ENCODE peak calls at places on chromosomes 13 and 19, in seven cellular contexts. C is colonic mucosa, L is breast epithelium, Q is psoas muscle, Y is HL-60, P is kidney epithelial cell, S is IMR-90. E is an unnamed sample.

GRCh38 chr13:74761794-74762193 is 627.6 kb upstream of the KLF12 start:
- DNase-seq in L (no peak), S (no peak), Y (no peak), Q (no peak), P (no peak), C (no peak), E (peak)

GRCh38 chr19:47020132-47020805 is 632 bp downstream of the NPAS1 start:
- DNase-seq in S (no peak), Y (no peak), L (no peak), P (no peak), C (no peak), Q (no peak), E (no peak)

GRCh38 chr13:26343816-26344215 is 89.9 kb downstream of the CDK8 start:
- DNase-seq in C (no peak), S (no peak), Q (no peak), Y (no peak), L (no peak), P (no peak), E (no peak)

GRCh38 chr13:46367622-46368327 is 19.3 kb downstream of the RUBCNL start:
- DNase-seq in Q (no peak), Y (no peak), L (no peak), S (peak), C (no peak), P (peak), E (no peak)

GRCh38 chr13:64697226-64697625 is 2532.9 kb downstream of the PCDH9 start:
- DNase-seq in C (no peak), L (no peak), P (no peak), Y (no peak), Q (no peak), S (no peak), E (no peak)

GRCh38 chr19:9735986-9736385 is 32.6 kb downstream of the ZNF846 start:
- DNase-seq in C (no peak), P (no peak), L (no peak), Y (no peak), S (no peak), Q (no peak), E (no peak)

GRCh38 chr13:109095126-109095525 is 465.7 kb downstream of the MYO16 start:
- DNase-seq in C (no peak), Q (no peak), Y (no peak), P (no peak), L (no peak), S (no peak), E (no peak)

GRCh38 chr19:3506384-3507340 is 551 bp downstream of the FZR1 start:
- DNase-seq in Q (peak), S (no peak), Y (no peak), P (no peak), C (peak), L (no peak), E (no peak)

GRCh38 chr19:44753932-44754742 is 5.6 kb downstream of the BCL3 start:
- DNase-seq in C (peak), P (no peak), Y (peak), Q (peak), S (peak), L (peak), E (no peak)

GRCh38 chr13:52158629-52159158 is 703 bp downstream of the NEK3 start:
- DNase-seq in Q (peak), S (peak), L (no peak), Y (peak), P (no peak), C (peak), E (no peak)

GRCh38 chr19:55441692-55442321 is 1.3 kb downstream of the SHISA7 start:
- DNase-seq in Y (no peak), P (no peak), L (no peak), C (no peak), S (no peak), Q (no peak), E (no peak)
- H3K4me3 ChIP-seq in Y (no peak), P (no peak), L (no peak), C (no peak), S (no peak), Q (no peak), E (no peak)

DNA sequence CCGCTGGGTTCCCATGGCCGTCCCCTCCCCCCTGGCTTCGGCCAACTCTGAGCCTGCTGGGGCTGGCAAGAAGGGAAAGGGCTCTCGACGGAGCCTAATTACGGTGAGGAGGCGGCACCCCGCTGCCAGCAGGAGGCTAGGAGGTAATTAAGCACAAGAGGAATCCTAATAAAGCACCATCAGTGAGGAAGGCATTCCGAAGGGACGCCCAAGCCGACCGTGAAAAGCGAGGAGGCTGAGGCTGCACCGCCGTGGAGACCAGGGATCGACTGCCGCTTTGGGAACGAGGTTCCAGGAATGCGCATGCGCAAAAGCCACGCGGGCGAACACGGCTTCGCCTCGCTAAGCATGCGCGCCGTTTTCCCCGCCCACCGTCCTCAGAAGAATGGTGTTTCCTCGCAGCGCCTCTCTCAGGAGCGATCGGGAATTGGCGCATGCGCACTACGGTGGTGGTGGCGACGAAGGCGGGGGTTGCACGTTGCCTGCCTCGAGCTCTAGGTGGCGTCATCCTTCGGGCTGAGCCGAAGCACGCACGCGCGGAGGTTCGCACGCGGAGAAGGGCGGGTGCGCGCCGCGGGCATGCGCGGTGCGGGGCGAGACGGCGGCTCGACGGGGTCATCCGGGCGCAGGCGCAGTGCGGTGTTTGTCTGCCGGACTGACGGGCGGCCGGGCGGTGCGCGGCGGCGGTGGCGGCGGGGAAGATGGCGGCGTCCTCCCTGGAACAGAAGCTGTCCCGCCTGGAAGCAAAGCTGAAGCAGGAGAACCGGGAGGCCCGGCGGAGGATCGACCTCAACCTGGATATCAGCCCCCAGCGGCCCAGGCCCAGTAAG is at the start of gene MAP2K7:
- DNase-seq in P (peak), C (peak), Q (peak), S (peak), L (peak), Y (peak), E (peak)
- TF ChIP-seq CTCF in P (peak), C (peak), Q (peak), S (peak), L (peak), Y (peak), E (peak)

GRCh38 chr19:56670401-56670960 is 1.1 kb downstream of the ZNF835 start:
- DNase-seq in Y (no peak), L (no peak), S (no peak), Q (no peak), C (no peak), P (no peak), E (no peak)

GRCh38 chr19:56671613-56671994 is at the start of gene ZNF835:
- DNase-seq in Q (peak), P (peak), C (peak), S (no peak), L (peak), Y (peak), E (no peak)

GRCh38 chr19:56667311-56667870 is 4.2 kb downstream of the ZNF835 start:
- DNase-seq in L (no peak), C (no peak), Y (no peak), P (no peak), S (no peak), Q (no peak), E (no peak)

GRCh38 chr19:56668676-56669075 is 2.9 kb downstream of the ZNF835 start:
- DNase-seq in Q (no peak), Y (no peak), C (no peak), S (no peak), P (no peak), L (no peak), E (no peak)

DNA sequence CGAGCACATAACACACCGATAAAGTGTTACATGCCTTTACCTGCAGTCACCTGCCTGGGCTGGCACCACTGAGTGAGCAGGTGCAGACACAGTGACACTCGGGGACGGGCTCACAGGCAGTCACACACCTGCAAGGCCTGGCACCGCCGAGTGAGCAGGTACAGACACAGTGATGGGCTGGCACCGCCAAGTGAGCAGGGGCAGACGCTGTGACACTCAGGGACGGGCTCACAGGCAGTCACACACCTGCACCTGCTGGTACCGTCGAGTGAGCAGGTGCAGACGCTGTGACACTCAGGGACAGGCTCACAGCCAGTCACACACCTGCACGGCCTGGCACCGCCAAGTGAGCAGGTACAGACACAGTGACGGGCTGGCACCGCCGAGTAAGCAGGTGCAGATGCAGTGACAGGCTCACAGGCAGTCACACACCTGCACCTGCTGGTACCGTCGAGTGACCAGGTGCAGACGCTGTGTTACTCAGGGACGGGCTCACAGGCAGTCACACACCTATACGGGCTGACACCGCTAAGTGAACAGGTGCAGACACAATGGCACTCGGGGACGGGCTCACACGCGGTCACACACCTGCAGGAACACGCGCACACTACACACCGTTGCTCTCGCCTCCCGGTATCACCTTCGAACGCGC is 470 bp downstream of the ZNF835 start:
- DNase-seq in Q (no peak), P (no peak), L (no peak), C (no peak), S (no peak), Y (no peak), E (no peak)
- H3K4me3 ChIP-seq in Q (peak), P (peak), L (peak), C (peak), S (no peak), Y (peak), E (no peak)

DNA sequence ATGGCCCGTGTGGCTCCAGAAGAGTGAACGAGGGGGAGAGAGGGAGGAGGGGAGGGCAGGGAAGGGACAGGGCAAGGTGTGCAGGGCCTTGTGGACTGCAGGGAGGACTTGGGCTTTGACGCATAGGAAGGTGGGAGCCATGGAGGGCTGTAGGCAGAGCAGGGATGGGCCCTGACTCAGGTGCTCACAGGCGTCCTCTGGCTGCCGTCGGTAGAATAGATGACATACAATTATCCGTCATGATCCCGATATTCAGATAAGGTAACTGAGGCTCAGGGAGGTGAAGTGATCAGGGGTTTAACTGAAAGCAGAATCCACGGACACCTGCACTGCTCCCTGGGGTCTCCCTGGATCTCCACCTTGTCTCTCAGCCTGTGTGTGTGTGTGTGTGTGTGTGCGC is 3.4 kb downstream of the C3 start:
- DNase-seq in S (no peak), Y (no peak), L (no peak), C (no peak), Q (no peak), P (no peak), E (no peak)
- TF ChIP-seq CTCF in S (no peak), Y (no peak), L (no peak), C (no peak), Q (no peak), P (peak), E (no peak)

DNA sequence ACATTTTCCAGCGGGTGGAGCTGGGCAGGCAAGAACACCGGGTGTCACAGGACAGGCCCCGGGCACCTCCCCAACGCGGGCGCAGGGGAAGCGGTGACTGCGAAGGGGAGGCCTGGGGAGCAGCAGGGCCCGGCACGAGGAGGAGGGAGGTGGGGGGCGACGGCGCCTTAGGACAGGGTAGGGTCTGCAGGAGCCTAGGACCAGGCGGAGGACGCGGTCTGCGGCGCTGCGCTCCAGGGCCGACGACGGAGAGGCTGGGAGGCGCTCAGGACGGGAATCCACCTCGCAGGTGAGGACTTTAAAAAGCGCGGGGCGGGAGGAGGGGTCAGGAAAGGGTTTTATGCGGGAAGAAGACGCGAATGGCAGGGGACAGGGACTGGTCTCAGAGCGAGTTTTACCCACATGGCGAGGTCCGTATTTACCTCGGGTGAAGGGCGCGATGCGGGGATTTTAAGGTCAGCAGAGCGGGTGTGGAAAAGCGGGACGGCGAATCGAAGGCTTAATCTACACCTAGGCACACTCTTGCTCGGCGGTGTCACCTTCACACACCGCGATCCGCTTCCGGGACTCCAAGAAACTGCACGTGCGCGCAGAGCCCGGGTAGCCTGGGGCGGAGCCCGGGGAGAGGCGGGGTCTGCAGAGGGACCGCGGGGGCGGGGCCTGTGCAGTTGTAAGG is 13.5 kb downstream of the ERVV-2 start:
- DNase-seq in P (no peak), C (no peak), S (no peak), Y (no peak), L (no peak), Q (no peak), E (no peak)
- H3K4me3 ChIP-seq in P (no peak), C (no peak), S (peak), Y (no peak), L (no peak), Q (no peak), E (peak)

GRCh38 chr19:1223018-1223855 is 14.6 kb downstream of the CBARP start:
- DNase-seq in L (no peak), P (no peak), Q (peak), S (peak), Y (no peak), C (no peak), E (no peak)
- TF ChIP-seq CTCF in L (no peak), P (peak), Q (peak), S (peak), Y (peak), C (peak), E (peak)

GRCh38 chr13:43119206-43119605 is 95.8 kb downstream of the DNAJC15 start:
- DNase-seq in Y (no peak), P (no peak), L (no peak), Q (no peak), C (no peak), S (no peak), E (no peak)
- H3K4me3 ChIP-seq in Y (no peak), P (no peak), L (no peak), Q (no peak), C (no peak), S (no peak), E (no peak)

GRCh38 chr19:1668339-1669123 is 16.1 kb upstream of the TCF3 start:
- DNase-seq in C (no peak), L (no peak), P (no peak), Y (no peak), S (no peak), Q (peak), E (no peak)
- TF ChIP-seq CTCF in C (no peak), L (no peak), P (no peak), Y (no peak), S (no peak), Q (no peak), E (no peak)

GRCh38 chr19:17658240-17658639 is 29.9 kb downstream of the UNC13A start:
- DNase-seq in P (no peak), L (no peak), C (no peak), Y (no peak), S (no peak), Q (no peak), E (no peak)

GRCh38 chr19:17654993-17655392 is 33.2 kb downstream of the UNC13A start:
- DNase-seq in S (no peak), Q (peak), C (peak), L (no peak), P (no peak), Y (no peak), E (no peak)

GRCh38 chr19:17655751-17656480 is 32.2 kb downstream of the UNC13A start:
- DNase-seq in Q (peak), S (no peak), P (no peak), L (no peak), C (no peak), Y (no peak), E (no peak)

GRCh38 chr19:17658666-17659065 is 29.5 kb downstream of the UNC13A start:
- DNase-seq in L (no peak), S (no peak), P (no peak), C (no peak), Y (no peak), Q (no peak), E (no peak)

DNA sequence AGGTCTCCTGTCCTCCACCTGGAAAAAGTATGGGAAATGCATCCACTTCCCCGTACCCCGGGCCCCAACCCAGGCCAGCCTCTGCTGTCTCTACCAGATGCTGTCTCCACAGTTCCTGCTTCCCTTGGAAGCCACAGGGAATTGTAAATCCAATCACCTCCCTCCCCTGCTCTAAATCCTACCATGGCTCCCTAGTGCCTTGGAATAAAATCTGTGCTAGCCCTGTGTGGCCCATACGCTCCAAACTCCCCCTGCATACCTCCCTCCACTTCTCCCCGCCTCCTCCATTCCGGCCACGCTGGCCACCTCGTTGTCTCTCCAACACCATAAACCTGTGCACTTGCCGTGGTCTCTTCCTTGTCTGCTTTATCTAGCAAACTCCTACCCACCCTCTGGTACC is 31.2 kb downstream of the UNC13A start:
- DNase-seq in Y (no peak), Q (peak), C (no peak), P (no peak), L (no peak), S (no peak), E (no peak)
- H3K4me3 ChIP-seq in Y (no peak), Q (no peak), C (no peak), P (no peak), L (no peak), S (no peak), E (no peak)

GRCh38 chr13:101752432-101752831 is 300.0 kb downstream of the ITGBL1 start:
- DNase-seq in P (no peak), Q (no peak), S (no peak), Y (no peak), L (no peak), C (no peak), E (no peak)

GRCh38 chr13:101751488-101751887 is 299.0 kb downstream of the ITGBL1 start:
- DNase-seq in P (no peak), C (no peak), Y (no peak), L (no peak), S (peak), Q (no peak), E (peak)

GRCh38 chr13:101747039-101747438 is 294.6 kb downstream of the ITGBL1 start:
- DNase-seq in Y (no peak), S (no peak), C (no peak), L (no peak), P (peak), Q (no peak), E (no peak)

GRCh38 chr13:101746513-101746912 is 294.0 kb downstream of the ITGBL1 start:
- DNase-seq in Q (no peak), S (no peak), Y (no peak), C (no peak), P (no peak), L (no peak), E (no peak)

GRCh38 chr13:101749584-101749983 is 297.1 kb downstream of the ITGBL1 start:
- DNase-seq in P (no peak), L (no peak), C (no peak), S (no peak), Y (no peak), Q (no peak), E (no peak)
- TF ChIP-seq CTCF in P (no peak), L (no peak), C (no peak), S (no peak), Y (no peak), Q (no peak), E (no peak)

E was measured in AG04449.